ENCODE peak calls at places on chromosomes 11 and 22, in ten cellular contexts. One of them, this sample, is unnamed.

GRCh38 chr11:103803062-103803461 is 233.4 kb upstream of the DDI1 start:
- DNase-seq in MM.1S: no peak
- DNase-seq in heart left ventricle: no peak
- DNase-seq in upper lobe of right lung: no peak
- DNase-seq in pancreas: no peak
- DNase-seq in mucosa of descending colon: no peak
- DNase-seq in psoas muscle: no peak
- DNase-seq in adrenal gland: no peak
- DNase-seq in cardiac muscle cell: no peak
- DNase-seq in K562: no peak
- DNase-seq in this sample: no peak

GRCh38 chr11:35875063-35875462 is 68.8 kb upstream of the LDLRAD3 start:
- DNase-seq in MM.1S: no peak
- DNase-seq in heart left ventricle: no peak
- DNase-seq in upper lobe of right lung: no peak
- DNase-seq in pancreas: no peak
- DNase-seq in mucosa of descending colon: no peak
- DNase-seq in psoas muscle: no peak
- DNase-seq in adrenal gland: no peak
- DNase-seq in cardiac muscle cell: no peak
- DNase-seq in K562: no peak
- DNase-seq in this sample: no peak

GRCh38 chr11:125404811-125405481 is 91.1 kb downstream of the FEZ1 start:
- DNase-seq in MM.1S: peak; percentile 49
- DNase-seq in heart left ventricle: peak; percentile 74
- DNase-seq in upper lobe of right lung: peak; percentile 85
- DNase-seq in pancreas: peak; percentile 49
- DNase-seq in mucosa of descending colon: peak; percentile 58
- DNase-seq in psoas muscle: peak; percentile 79
- DNase-seq in adrenal gland: peak; percentile 70
- DNase-seq in cardiac muscle cell: peak; percentile 77
- DNase-seq in K562: peak; percentile 72
- DNase-seq in this sample: peak; percentile 71

GRCh38 chr11:61626580-61627380 is 45.9 kb upstream of the SYT7 start:
- DNase-seq in MM.1S: no peak
- DNase-seq in heart left ventricle: peak; percentile 77
- DNase-seq in upper lobe of right lung: peak; percentile 87
- DNase-seq in pancreas: peak; percentile 93
- DNase-seq in mucosa of descending colon: peak; percentile 83
- DNase-seq in psoas muscle: no peak
- DNase-seq in adrenal gland: no peak
- DNase-seq in cardiac muscle cell: peak; percentile 91
- DNase-seq in K562: no peak
- DNase-seq in this sample: no peak

GRCh38 chr22:19889951-19890350 is 35.3 kb upstream of the GNB1L start:
- DNase-seq in MM.1S: no peak
- DNase-seq in heart left ventricle: no peak
- DNase-seq in upper lobe of right lung: no peak
- DNase-seq in pancreas: no peak
- DNase-seq in mucosa of descending colon: peak; percentile 42
- DNase-seq in psoas muscle: peak; percentile 7
- DNase-seq in adrenal gland: no peak
- DNase-seq in cardiac muscle cell: no peak
- DNase-seq in K562: no peak
- DNase-seq in this sample: no peak

GRCh38 chr11:46330154-46330886 is 16.9 kb upstream of the DGKZ start:
- DNase-seq in MM.1S: no peak
- DNase-seq in heart left ventricle: no peak
- DNase-seq in upper lobe of right lung: no peak
- DNase-seq in pancreas: no peak
- DNase-seq in mucosa of descending colon: no peak
- DNase-seq in psoas muscle: no peak
- DNase-seq in adrenal gland: no peak
- DNase-seq in cardiac muscle cell: no peak
- DNase-seq in K562: no peak
- DNase-seq in this sample: no peak

GRCh38 chr11:111734383-111735261 is 31.6 kb downstream of the PPP2R1B start:
- DNase-seq in MM.1S: no peak
- DNase-seq in heart left ventricle: no peak
- DNase-seq in upper lobe of right lung: no peak
- DNase-seq in pancreas: no peak
- DNase-seq in mucosa of descending colon: no peak
- DNase-seq in psoas muscle: no peak
- DNase-seq in adrenal gland: no peak
- DNase-seq in cardiac muscle cell: no peak
- DNase-seq in K562: no peak
- DNase-seq in this sample: no peak

GRCh38 chr11:26930518-26931247 is 63.2 kb upstream of the FIBIN start:
- DNase-seq in MM.1S: no peak
- DNase-seq in heart left ventricle: no peak
- DNase-seq in upper lobe of right lung: no peak
- DNase-seq in pancreas: no peak
- DNase-seq in mucosa of descending colon: no peak
- DNase-seq in psoas muscle: no peak
- DNase-seq in adrenal gland: no peak
- DNase-seq in cardiac muscle cell: peak; percentile 6
- DNase-seq in K562: no peak
- DNase-seq in this sample: no peak

DNA sequence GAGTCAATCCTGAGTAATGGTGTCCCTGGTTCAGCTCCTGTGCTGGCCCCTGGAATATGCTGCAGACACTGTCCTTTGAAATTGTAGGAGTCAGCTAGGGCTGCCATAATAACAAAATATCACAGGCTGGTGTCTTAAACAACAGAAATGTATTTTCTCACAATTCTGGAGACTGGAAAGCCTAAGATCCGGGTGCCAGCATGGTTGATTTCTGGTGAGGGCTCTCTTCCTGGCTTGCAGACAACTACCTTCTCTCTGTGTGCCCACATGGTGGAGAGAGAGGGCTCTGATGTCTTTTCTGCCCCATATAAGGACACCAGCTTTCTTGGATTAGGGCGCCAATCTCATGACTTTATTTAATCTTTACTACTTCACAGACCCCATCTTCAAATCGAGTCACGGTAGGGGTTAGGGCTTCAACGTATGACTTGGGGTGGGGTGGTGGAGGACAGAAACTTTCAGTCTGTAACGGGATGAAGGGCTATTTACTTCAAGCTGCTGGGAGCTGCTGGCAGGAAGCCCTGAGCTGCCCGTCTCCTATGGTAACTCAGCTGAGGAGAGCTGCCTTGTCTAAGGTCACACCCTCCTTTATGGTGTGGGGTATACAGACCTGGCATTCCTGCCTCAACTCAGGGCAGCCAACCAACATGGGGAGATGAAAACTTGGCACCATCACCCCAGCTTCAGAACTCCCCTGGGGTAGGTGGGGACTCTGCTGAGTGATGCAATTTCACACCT is 142.9 kb upstream of the ZBED5 start:
- DNase-seq in MM.1S: no peak
- DNase-seq in heart left ventricle: no peak
- DNase-seq in upper lobe of right lung: no peak
- DNase-seq in pancreas: no peak
- DNase-seq in mucosa of descending colon: no peak
- DNase-seq in psoas muscle: no peak
- DNase-seq in adrenal gland: no peak
- DNase-seq in cardiac muscle cell: no peak
- DNase-seq in K562: no peak
- DNase-seq in this sample: no peak
- H3K4me1 ChIP-seq in MM.1S: no peaks in the 10 kb centered on the region
- H3K4me1 ChIP-seq in heart left ventricle: no peaks in the 10 kb centered on the region
- H3K4me1 ChIP-seq in upper lobe of right lung: no peaks in the 10 kb centered on the region
- H3K4me1 ChIP-seq in pancreas: no peaks in the 10 kb centered on the region
- H3K4me1 ChIP-seq in mucosa of descending colon: no peaks in the 10 kb centered on the region
- H3K4me1 ChIP-seq in psoas muscle: no peaks in the 10 kb centered on the region
- H3K4me1 ChIP-seq in adrenal gland: no peaks in the 10 kb centered on the region
- H3K4me1 ChIP-seq in cardiac muscle cell: no peaks in the 10 kb centered on the region
- H3K4me1 ChIP-seq in K562: no peaks in the 10 kb centered on the region
- H3K4me1 ChIP-seq in this sample: no peaks in the 10 kb centered on the region

GRCh38 chr11:117807482-117808272 is 10.7 kb upstream of the DSCAML1 start:
- DNase-seq in MM.1S: peak; percentile 57
- DNase-seq in heart left ventricle: peak; percentile 82
- DNase-seq in upper lobe of right lung: peak; percentile 86
- DNase-seq in pancreas: no peak
- DNase-seq in mucosa of descending colon: no peak
- DNase-seq in psoas muscle: peak; percentile 74
- DNase-seq in adrenal gland: peak; percentile 90
- DNase-seq in cardiac muscle cell: peak; percentile 82
- DNase-seq in K562: peak; percentile 79
- DNase-seq in this sample: peak; percentile 83

GRCh38 chr11:117805048-117805447 is 8.0 kb upstream of the DSCAML1 start:
- DNase-seq in MM.1S: no peak
- DNase-seq in heart left ventricle: no peak
- DNase-seq in upper lobe of right lung: no peak
- DNase-seq in pancreas: no peak
- DNase-seq in mucosa of descending colon: no peak
- DNase-seq in psoas muscle: no peak
- DNase-seq in adrenal gland: no peak
- DNase-seq in cardiac muscle cell: no peak
- DNase-seq in K562: no peak
- DNase-seq in this sample: no peak

GRCh38 chr11:117809236-117810055 is 12.4 kb upstream of the DSCAML1 start:
- DNase-seq in MM.1S: no peak
- DNase-seq in heart left ventricle: peak; percentile 89
- DNase-seq in upper lobe of right lung: peak; percentile 78
- DNase-seq in pancreas: no peak
- DNase-seq in mucosa of descending colon: peak; percentile 88
- DNase-seq in psoas muscle: peak; percentile 63
- DNase-seq in adrenal gland: peak; percentile 66
- DNase-seq in cardiac muscle cell: peak; percentile 86
- DNase-seq in K562: peak; percentile 74
- DNase-seq in this sample: peak; percentile 92

GRCh38 chr11:117806906-117807305 is 9.9 kb upstream of the DSCAML1 start:
- DNase-seq in MM.1S: no peak
- DNase-seq in heart left ventricle: no peak
- DNase-seq in upper lobe of right lung: no peak
- DNase-seq in pancreas: no peak
- DNase-seq in mucosa of descending colon: no peak
- DNase-seq in psoas muscle: no peak
- DNase-seq in adrenal gland: no peak
- DNase-seq in cardiac muscle cell: no peak
- DNase-seq in K562: no peak
- DNase-seq in this sample: no peak

DNA sequence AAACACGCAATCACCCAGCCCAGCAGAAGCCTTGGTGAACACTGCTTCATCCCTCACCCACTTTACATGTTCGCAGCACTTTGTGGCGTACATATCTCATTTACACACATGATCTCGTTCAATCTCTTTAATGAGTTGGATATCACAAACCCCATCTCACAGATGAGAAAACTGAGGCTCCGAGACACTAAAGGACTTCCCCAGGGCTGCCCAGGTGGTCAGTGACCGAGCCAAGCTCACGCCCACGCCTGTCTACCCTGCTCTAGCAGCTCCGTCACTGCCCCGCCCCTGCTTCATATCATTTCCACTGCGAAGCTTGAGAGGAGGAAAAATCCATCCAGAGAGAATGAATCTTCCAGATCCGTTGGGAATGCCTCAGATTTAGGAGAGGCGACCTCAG is 11.8 kb upstream of the DSCAML1 start:
- DNase-seq in MM.1S: no peak
- DNase-seq in heart left ventricle: peak; percentile 45
- DNase-seq in upper lobe of right lung: no peak
- DNase-seq in pancreas: no peak
- DNase-seq in mucosa of descending colon: peak; percentile 79
- DNase-seq in psoas muscle: no peak
- DNase-seq in adrenal gland: no peak
- DNase-seq in cardiac muscle cell: no peak
- DNase-seq in K562: peak; percentile 36
- DNase-seq in this sample: no peak
- H3K4me3 ChIP-seq in MM.1S: no peak overlapping the region
- H3K4me3 ChIP-seq in heart left ventricle: no peak overlapping the region
- H3K4me3 ChIP-seq in upper lobe of right lung: no peak overlapping the region
- H3K4me3 ChIP-seq in pancreas: no peak overlapping the region
- H3K4me3 ChIP-seq in mucosa of descending colon: no peak overlapping the region
- H3K4me3 ChIP-seq in psoas muscle: no peak overlapping the region
- H3K4me3 ChIP-seq in adrenal gland: no peak overlapping the region
- H3K4me3 ChIP-seq in cardiac muscle cell: no peak overlapping the region
- H3K4me3 ChIP-seq in K562: no peak overlapping the region
- H3K4me3 ChIP-seq in this sample: no peak overlapping the region

GRCh38 chr22:37079158-37079557 is 27.6 kb downstream of the KCTD17 start:
- DNase-seq in MM.1S: no peak
- DNase-seq in heart left ventricle: no peak
- DNase-seq in upper lobe of right lung: no peak
- DNase-seq in pancreas: no peak
- DNase-seq in mucosa of descending colon: no peak
- DNase-seq in psoas muscle: no peak
- DNase-seq in adrenal gland: no peak
- DNase-seq in cardiac muscle cell: no peak
- DNase-seq in K562: no peak
- DNase-seq in this sample: no peak

GRCh38 chr22:37080438-37080837 is 28.9 kb downstream of the KCTD17 start:
- DNase-seq in MM.1S: no peak
- DNase-seq in heart left ventricle: no peak
- DNase-seq in upper lobe of right lung: no peak
- DNase-seq in pancreas: no peak
- DNase-seq in mucosa of descending colon: no peak
- DNase-seq in psoas muscle: no peak
- DNase-seq in adrenal gland: no peak
- DNase-seq in cardiac muscle cell: no peak
- DNase-seq in K562: no peak
- DNase-seq in this sample: no peak

GRCh38 chr22:37079668-37080171 is 28.2 kb downstream of the KCTD17 start:
- DNase-seq in MM.1S: no peak
- DNase-seq in heart left ventricle: no peak
- DNase-seq in upper lobe of right lung: no peak
- DNase-seq in pancreas: no peak
- DNase-seq in mucosa of descending colon: peak; percentile 71
- DNase-seq in psoas muscle: no peak
- DNase-seq in adrenal gland: no peak
- DNase-seq in cardiac muscle cell: no peak
- DNase-seq in K562: peak; percentile 26
- DNase-seq in this sample: no peak

GRCh38 chr22:37075822-37076433 is 24.4 kb downstream of the KCTD17 start:
- DNase-seq in MM.1S: no peak
- DNase-seq in heart left ventricle: no peak
- DNase-seq in upper lobe of right lung: no peak
- DNase-seq in pancreas: no peak
- DNase-seq in mucosa of descending colon: no peak
- DNase-seq in psoas muscle: no peak
- DNase-seq in adrenal gland: no peak
- DNase-seq in cardiac muscle cell: no peak
- DNase-seq in K562: no peak
- DNase-seq in this sample: no peak

GRCh38 chr22:37077802-37078448 is 26.4 kb downstream of the KCTD17 start:
- DNase-seq in MM.1S: peak; percentile 48
- DNase-seq in heart left ventricle: no peak
- DNase-seq in upper lobe of right lung: peak; percentile 86
- DNase-seq in pancreas: no peak
- DNase-seq in mucosa of descending colon: peak; percentile 73
- DNase-seq in psoas muscle: peak; percentile 52
- DNase-seq in adrenal gland: peak; percentile 74
- DNase-seq in cardiac muscle cell: peak; percentile 72
- DNase-seq in K562: peak; percentile 61
- DNase-seq in this sample: peak; percentile 81
- H3K4me1 ChIP-seq in MM.1S: no peaks in the 10 kb centered on the region
- H3K4me1 ChIP-seq in heart left ventricle: no peaks in the 10 kb centered on the region
- H3K4me1 ChIP-seq in upper lobe of right lung: peaks cover 11% of the 10 kb centered on the region
- H3K4me1 ChIP-seq in pancreas: no peaks in the 10 kb centered on the region
- H3K4me1 ChIP-seq in mucosa of descending colon: no peaks in the 10 kb centered on the region
- H3K4me1 ChIP-seq in psoas muscle: no peaks in the 10 kb centered on the region
- H3K4me1 ChIP-seq in adrenal gland: no peaks in the 10 kb centered on the region
- H3K4me1 ChIP-seq in cardiac muscle cell: no peaks in the 10 kb centered on the region
- H3K4me1 ChIP-seq in K562: no peaks in the 10 kb centered on the region
- H3K4me1 ChIP-seq in this sample: no peaks in the 10 kb centered on the region

GRCh38 chr11:50071584-50072225 is 39.0 kb downstream of the OR4C45 start:
- DNase-seq in MM.1S: no peak
- DNase-seq in heart left ventricle: no peak
- DNase-seq in upper lobe of right lung: no peak
- DNase-seq in pancreas: no peak
- DNase-seq in mucosa of descending colon: no peak
- DNase-seq in psoas muscle: no peak
- DNase-seq in adrenal gland: no peak
- DNase-seq in cardiac muscle cell: no peak
- DNase-seq in K562: no peak
- DNase-seq in this sample: no peak
- H3K4me3 ChIP-seq in MM.1S: no peak overlapping the region
- H3K4me3 ChIP-seq in heart left ventricle: no peak overlapping the region
- H3K4me3 ChIP-seq in upper lobe of right lung: no peak overlapping the region
- H3K4me3 ChIP-seq in pancreas: no peak overlapping the region
- H3K4me3 ChIP-seq in mucosa of descending colon: no peak overlapping the region
- H3K4me3 ChIP-seq in psoas muscle: no peak overlapping the region
- H3K4me3 ChIP-seq in adrenal gland: no peak overlapping the region
- H3K4me3 ChIP-seq in cardiac muscle cell: no peak overlapping the region
- H3K4me3 ChIP-seq in K562: no peak overlapping the region
- H3K4me3 ChIP-seq in this sample: no peak overlapping the region

This sample was measured in BE2C.